ENCODE peak calls at places on chromosomes 7 and 10, in five cellular contexts. C, S, R, X and E are unnamed samples.
A peak's percentile ranks its signal among the peaks of the same experiment; 100 is the strongest.

GRCh38 chr7:159107052-159107892 is 37.4 kb downstream of the VIPR2 start:
- DNase-seq in C (no peak), S (no peak), R (no peak), X (no peak), E (no peak)

GRCh38 chr7:92421676-92422435 is 25.4 kb upstream of the GATAD1 start:
- DNase-seq in C (peak; percentile 15), S (no peak), R (peak; percentile 40), X (peak; percentile 59), E (no peak)

GRCh38 chr10:4532467-4532866 is 293.5 kb upstream of the AKR1E2 start:
- DNase-seq in C (peak; percentile 66), S (no peak), R (no peak), X (no peak), E (no peak)

GRCh38 chr7:29243777-29244655 is 49.4 kb downstream of the CHN2 start:
- DNase-seq in C (no peak), S (peak; percentile 7), R (no peak), X (peak; percentile 23), E (no peak)

GRCh38 chr7:33849961-33850559 is 55.3 kb upstream of the BMPER start:
- DNase-seq in C (no peak), S (no peak), R (no peak), X (no peak), E (no peak)

GRCh38 chr7:137994091-137994688 is 7.7 kb downstream of the CREB3L2 start:
- DNase-seq in C (no peak), S (no peak), R (no peak), X (peak; percentile 58), E (no peak)

GRCh38 chr7:46616636-46617035 is 695.6 kb upstream of the IGFBP3 start:
- DNase-seq in C (peak; percentile 34), S (no peak), R (no peak), X (no peak), E (no peak)

GRCh38 chr7:142384508-142384922 is 126.7 kb upstream of the PRSS58 start:
- DNase-seq in C (peak; percentile 43), S (no peak), R (no peak), X (no peak), E (no peak)

GRCh38 chr10:113665806-113666354 is 2.0 kb upstream of the NRAP start:
- DNase-seq in C (peak; percentile 93), S (no peak), R (no peak), X (peak; percentile 12), E (peak; percentile 29)

GRCh38 chr10:58590152-58590551 is 77.5 kb downstream of the BICC1 start:
- DNase-seq in C (peak; percentile 99), S (no peak), R (peak; percentile 5), X (no peak), E (peak; percentile 51)

GRCh38 chr7:141369422-141369821 is 181.8 kb upstream of the AGK start:
- DNase-seq in C (no peak), S (no peak), R (no peak), X (no peak), E (no peak)

GRCh38 chr7:131648491-131648890 is 92.1 kb upstream of the PODXL start:
- DNase-seq in C (no peak), S (no peak), R (no peak), X (no peak), E (no peak)

GRCh38 chr10:49596493-49596809 is 13.7 kb upstream of the SLC18A3 start:
- DNase-seq in C (no peak), S (no peak), R (no peak), X (no peak), E (no peak)

GRCh38 chr7:99108615-99109014 is 35.3 kb downstream of the SMURF1 start:
- DNase-seq in C (peak; percentile 73), S (no peak), R (no peak), X (no peak), E (no peak)

GRCh38 chr10:119270893-119271361 is 63.6 kb downstream of the GRK5 start:
- DNase-seq in C (peak; percentile 51), S (no peak), R (no peak), X (peak; percentile 66), E (peak; percentile 72)

GRCh38 chr10:30674796-30675195 is 45.2 kb upstream of the LYZL2 start:
- DNase-seq in C (no peak), S (no peak), R (no peak), X (no peak), E (no peak)

GRCh38 chr7:143405158-143405557 is 3.5 kb downstream of the EPHA1 start:
- DNase-seq in C (peak; percentile 60), S (no peak), R (peak; percentile 74), X (no peak), E (no peak)

GRCh38 chr10:124162136-124162535 is 68.7 kb upstream of the CHST15 start:
- DNase-seq in C (no peak), S (no peak), R (no peak), X (no peak), E (no peak)

DNA sequence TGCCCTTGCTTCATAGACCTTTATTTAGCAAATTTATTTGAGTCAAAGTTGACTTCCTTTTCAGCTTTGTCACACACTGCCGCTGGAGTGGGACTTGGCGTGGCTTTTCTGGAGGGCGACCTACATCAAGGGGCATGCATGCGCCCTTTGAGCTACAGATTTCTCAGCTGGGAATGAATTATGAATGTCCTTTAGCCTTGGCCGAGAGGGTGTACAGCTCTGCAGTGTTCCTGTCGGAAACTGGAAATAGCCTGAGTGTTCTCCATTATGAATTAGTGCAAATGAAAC is 79.7 kb downstream of the GLRX3 start:
- DNase-seq in C (no peak), S (no peak), R (no peak), X (no peak), E (no peak)
- TF ChIP-seq RCOR1 in C (no peak), S (no peak), R (no peak), X (no peak), E (no peak)

DNA sequence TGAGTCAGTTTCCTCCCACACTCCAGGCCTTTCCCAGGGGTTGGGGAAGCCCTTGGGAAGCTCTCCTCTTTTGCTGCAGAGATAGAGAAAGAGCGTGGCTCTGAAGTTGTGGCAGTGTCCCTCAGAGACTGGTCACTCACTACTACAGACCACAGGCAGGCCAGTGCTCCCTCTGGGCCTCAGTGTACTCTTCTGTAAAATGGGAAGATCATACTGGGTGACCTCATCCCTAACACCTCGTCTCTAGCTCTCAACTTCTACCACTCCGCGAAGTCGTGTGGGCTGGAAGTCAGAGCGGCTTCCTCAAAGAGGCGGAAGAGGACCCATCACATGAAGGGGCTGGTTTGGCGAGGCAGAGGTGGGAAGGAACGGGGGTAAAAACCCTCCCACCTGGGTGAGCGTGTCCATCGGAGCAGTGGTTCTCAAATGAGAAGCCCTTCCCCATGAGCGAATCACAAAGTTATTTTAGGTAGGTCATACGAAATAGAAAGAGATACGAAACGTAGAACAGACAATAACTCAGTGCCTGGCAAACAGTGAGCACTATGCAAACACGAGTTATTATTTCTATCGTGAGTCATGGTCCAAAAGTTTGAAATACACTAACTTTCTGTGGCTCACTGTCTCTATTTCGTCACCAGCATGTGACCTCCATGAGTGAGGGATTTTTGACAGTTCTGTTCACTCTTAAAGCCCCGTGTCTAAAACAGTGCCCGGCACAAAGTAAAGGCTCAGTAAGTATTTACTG is 32.7 kb downstream of the PRKAG2 start:
- DNase-seq in C (peak; percentile 77), S (no peak), R (no peak), X (no peak), E (peak; percentile 90)
- TF ChIP-seq RCOR1 in C (no peak), S (no peak), R (no peak), X (no peak), E (no peak)

GRCh38 chr10:22615819-22616499 is 98.4 kb downstream of the PIP4K2A start:
- DNase-seq in C (no peak), S (peak; percentile 35), R (no peak), X (peak; percentile 78), E (no peak)
- TF ChIP-seq RCOR1 in C (no peak), S (no peak), R (no peak), X (peak; percentile 42), E (no peak)

DNA sequence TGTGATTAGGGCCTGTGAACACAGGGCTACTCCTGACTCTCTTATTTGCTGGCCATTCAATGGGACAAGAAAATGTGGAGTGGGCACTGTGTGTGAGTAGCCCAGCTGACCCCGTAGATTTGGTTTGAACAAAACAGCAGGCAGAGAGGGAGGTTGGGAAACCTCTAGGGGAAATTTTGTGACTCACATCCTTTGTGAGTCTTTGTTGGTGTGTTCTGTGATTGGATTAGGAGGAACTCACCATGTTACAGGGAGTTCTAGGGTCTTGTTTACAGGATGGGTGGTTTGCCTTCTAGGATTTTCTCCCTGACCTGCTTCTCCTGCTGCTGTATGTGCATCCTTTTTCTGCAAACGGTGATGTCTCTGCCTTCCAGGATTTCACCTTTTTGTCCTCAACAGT is 128.3 kb upstream of the MKI67 start:
- DNase-seq in C (no peak), S (no peak), R (no peak), X (no peak), E (no peak)
- TF ChIP-seq RCOR1 in C (no peak), S (no peak), R (no peak), X (no peak), E (no peak)